ENCODE peak calls at places on chromosome 10, in six cellular contexts. E, Q, A, C, O and K are unnamed samples.

GRCh38 chr10:51311232-51311631 is 236.9 kb downstream of the PRKG1 start:
- DNase-seq in A (no peak), Q (no peak), C (no peak), O (no peak), E (no peak), K (no peak)

GRCh38 chr10:52750629-52751028 is 22.0 kb downstream of the MBL2 start:
- DNase-seq in E (no peak), O (no peak), Q (no peak), A (no peak), C (no peak), K (no peak)

GRCh38 chr10:18607979-18608378 is 43.4 kb downstream of the NSUN6 start:
- DNase-seq in Q (no peak), C (no peak), A (no peak), E (no peak), O (no peak), K (no peak)

GRCh38 chr10:43901302-43901701 is 252.6 kb upstream of the ZNF32 start:
- DNase-seq in A (no peak), O (no peak), Q (no peak), C (no peak), E (no peak), K (no peak)

GRCh38 chr10:70578371-70578947 is 24.1 kb downstream of the PRF1 start:
- DNase-seq in O (peak; percentile 90), C (peak; percentile 15), Q (no peak), E (no peak), A (peak; percentile 12), K (peak; percentile 81)

GRCh38 chr10:101903827-101904520 is 60.4 kb upstream of the KCNIP2 start:
- DNase-seq in E (no peak), O (no peak), A (no peak), Q (no peak), C (no peak), K (no peak)

GRCh38 chr10:15460661-15461060 is 89.6 kb upstream of the FAM171A1 start:
- DNase-seq in C (no peak), O (no peak), E (no peak), A (no peak), Q (no peak), K (no peak)

GRCh38 chr10:123451206-123451605 is 214.9 kb upstream of the GPR26 start:
- DNase-seq in Q (no peak), O (no peak), A (no peak), C (peak; percentile 5), E (no peak), K (no peak)

GRCh38 chr10:5685764-5686240 is 1.2 kb downstream of the TASOR2 start:
- DNase-seq in Q (no peak), E (no peak), C (no peak), A (no peak), O (no peak), K (no peak)

GRCh38 chr10:48923763-48924162 is 15.9 kb downstream of the LRRC18 start:
- DNase-seq in C (no peak), E (no peak), O (no peak), Q (no peak), A (no peak), K (no peak)

GRCh38 chr10:73439605-73440298 is 6.4 kb upstream of the MSS51 start:
- DNase-seq in A (no peak), Q (no peak), C (no peak), E (no peak), O (no peak), K (peak; percentile 5)

GRCh38 chr10:132679640-132680039 is 106.3 kb downstream of the NKX6-2 start:
- DNase-seq in A (no peak), E (peak; percentile 20), Q (no peak), C (peak; percentile 12), O (no peak), K (no peak)

GRCh38 chr10:4947635-4948596 is 15.3 kb upstream of the AKR1C1 start:
- DNase-seq in E (no peak), Q (no peak), O (peak; percentile 62), C (peak; percentile 84), A (no peak), K (peak; percentile 91)

GRCh38 chr10:102429468-102429867 is 2.9 kb downstream of the CUEDC2 start:
- DNase-seq in A (no peak), Q (no peak), E (no peak), O (no peak), C (no peak), K (no peak)

GRCh38 chr10:54880943-54881342 is 79.9 kb upstream of the PCDH15 start:
- DNase-seq in O (no peak), E (no peak), Q (no peak), A (no peak), C (no peak), K (no peak)

GRCh38 chr10:59954296-59954695 is 47.9 kb upstream of the CCDC6 start:
- DNase-seq in E (no peak), O (no peak), Q (no peak), C (no peak), A (no peak), K (no peak)

GRCh38 chr10:79443338-79444242 is 1.8 kb downstream of the ZCCHC24 start:
- DNase-seq in C (no peak), A (no peak), Q (no peak), O (no peak), E (no peak), K (no peak)

GRCh38 chr10:1362589-1363465 is 306.6 kb downstream of the WDR37 start:
- DNase-seq in O (no peak), C (no peak), A (no peak), Q (no peak), E (no peak), K (no peak)

GRCh38 chr10:113326160-113327111 is 226.4 kb upstream of the HABP2 start:
- DNase-seq in O (no peak), C (peak; percentile 82), E (no peak), Q (no peak), A (no peak), K (peak; percentile 22)

GRCh38 chr10:78013564-78013963 is 15.8 kb downstream of the POLR3A start:
- DNase-seq in E (no peak), C (no peak), Q (no peak), O (no peak), A (no peak), K (no peak)

GRCh38 chr10:98403812-98404504 is 11.0 kb downstream of the PYROXD2 start:
- DNase-seq in Q (no peak), E (no peak), O (no peak), C (no peak), A (no peak), K (no peak)

GRCh38 chr10:3057946-3058345 is 9.4 kb upstream of the PFKP start:
- DNase-seq in E (no peak), C (peak; percentile 56), A (no peak), Q (no peak), O (no peak), K (no peak)

GRCh38 chr10:114525368-114525949 is 121.2 kb upstream of the AFAP1L2 start:
- DNase-seq in E (no peak), Q (no peak), A (no peak), C (no peak), O (no peak), K (peak; percentile 43)

GRCh38 chr10:107031981-107032699 is 132.4 kb downstream of the SORCS1 start:
- DNase-seq in Q (no peak), E (no peak), A (no peak), C (no peak), O (no peak), K (no peak)

DNA sequence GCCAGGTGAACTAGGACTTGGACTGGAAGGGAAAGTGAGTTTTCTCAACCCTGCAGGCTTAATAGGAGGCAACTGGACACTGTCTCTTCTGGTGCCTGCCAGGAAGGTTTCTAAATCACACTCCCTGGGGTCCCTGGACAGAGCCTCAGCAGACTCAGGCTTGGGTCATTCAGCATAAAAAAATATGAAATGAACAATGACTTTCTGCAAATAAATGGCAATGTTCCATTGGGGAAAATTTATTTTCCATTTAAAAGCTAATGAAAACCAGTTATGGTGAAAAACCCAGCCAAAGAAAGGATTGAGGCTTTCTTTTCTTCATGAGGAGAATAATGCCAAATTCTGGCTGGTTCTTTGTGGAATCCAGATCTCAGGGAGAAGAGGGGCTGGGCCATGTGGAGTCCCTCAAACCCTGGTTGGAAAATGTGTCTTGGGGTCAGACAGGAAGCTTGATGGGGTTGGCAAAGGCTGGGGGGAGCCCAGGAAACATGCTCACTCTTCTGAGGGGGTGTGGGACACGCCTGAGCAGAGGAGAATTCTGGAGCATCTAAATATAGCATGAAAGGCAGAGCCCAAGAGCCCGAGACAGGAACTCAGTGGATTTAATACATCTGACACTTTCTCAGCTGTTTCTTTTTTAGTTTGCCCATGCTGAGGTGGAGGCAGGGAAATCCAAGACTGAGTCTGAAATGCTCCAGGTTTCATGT is 65.2 kb upstream of the EMX2 start:
- DNase-seq in O (no peak), C (peak; percentile 84), Q (no peak), E (no peak), A (no peak), K (no peak)
- H3K27ac ChIP-seq in O (no peak overlapping the region), C (peak overlapping the region; percentile 62), Q (no peak overlapping the region), E (no peak overlapping the region), A (no peak overlapping the region), K (peak overlapping the region; percentile 25)

GRCh38 chr10:88120075-88120474 is 256.6 kb downstream of the PTEN start:
- DNase-seq in C (no peak), O (no peak), A (no peak), Q (no peak), E (no peak), K (no peak)
- H3K27ac ChIP-seq in C (no peak overlapping the region), O (no peak overlapping the region), A (no peak overlapping the region), Q (no peak overlapping the region), E (no peak overlapping the region), K (no peak overlapping the region)

GRCh38 chr10:68103867-68104255 is 5.4 kb upstream of the MYPN start:
- DNase-seq in O (no peak), E (no peak), Q (no peak), C (no peak), A (no peak), K (no peak)

GRCh38 chr10:68106656-68107055 is 2.6 kb upstream of the MYPN start:
- DNase-seq in C (no peak), E (no peak), O (peak; percentile 65), A (no peak), Q (no peak), K (no peak)

GRCh38 chr10:68101066-68101465 is 8.2 kb upstream of the MYPN start:
- DNase-seq in Q (no peak), E (no peak), A (no peak), C (no peak), O (no peak), K (no peak)

GRCh38 chr10:68105820-68106219 is 3.5 kb upstream of the MYPN start:
- DNase-seq in C (no peak), E (no peak), O (no peak), Q (no peak), A (no peak), K (no peak)

DNA sequence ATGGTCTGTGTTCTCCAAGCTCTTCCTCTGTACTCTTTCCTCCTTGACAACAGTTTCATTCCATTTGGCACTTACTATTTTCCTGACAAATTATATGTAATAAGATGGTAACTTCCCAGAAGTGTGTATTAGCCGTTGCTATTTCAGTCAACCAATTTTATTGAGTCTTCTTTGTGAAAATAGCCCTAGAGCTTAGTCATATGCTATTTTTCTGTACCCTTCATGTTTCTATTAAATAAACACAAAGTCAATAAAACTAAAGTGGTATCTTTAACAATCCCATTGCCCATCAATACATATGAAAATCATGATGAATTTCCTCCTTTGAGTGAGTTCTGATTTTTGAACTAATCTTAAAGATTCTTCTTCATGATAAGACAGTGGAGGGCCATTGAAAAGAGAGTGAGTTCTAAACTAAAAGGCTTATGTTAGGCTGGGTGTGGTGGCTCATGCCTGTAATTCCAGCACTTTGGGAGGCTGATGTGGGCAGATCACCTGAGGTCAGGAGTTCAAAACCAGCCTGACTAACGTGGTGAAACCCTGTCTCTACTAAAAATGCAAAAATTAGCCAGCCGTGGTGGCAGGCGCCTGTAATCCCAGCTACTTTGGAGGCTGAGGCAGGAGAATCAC is 5.9 kb upstream of the MYPN start:
- DNase-seq in C (no peak), E (no peak), A (no peak), O (no peak), Q (no peak), K (no peak)
- H3K27ac ChIP-seq in C (no peak overlapping the region), E (no peak overlapping the region), A (no peak overlapping the region), O (no peak overlapping the region), Q (no peak overlapping the region), K (no peak overlapping the region)

GRCh38 chr10:7697304-7697822 is 5.8 kb upstream of the ITIH2 start:
- DNase-seq in Q (no peak), O (no peak), A (no peak), C (no peak), E (no peak), K (no peak)
- H3K27ac ChIP-seq in Q (no peak overlapping the region), O (no peak overlapping the region), A (no peak overlapping the region), C (no peak overlapping the region), E (no peak overlapping the region), K (no peak overlapping the region)